ENCODE peak calls at places on chromosomes 1 and 21, in four cellular contexts. H is stomach, K is breast epithelium, J is GM23338. T is an unnamed sample.

GRCh38 chr1:245155186-245156040 is 628 bp downstream of the KIF26B start:
- DNase-seq in H (no peak), K (no peak), J (peak; percentile 60), T (no peak)

GRCh38 chr1:65431111-65431705 is 10.7 kb downstream of the LEPR start:
- DNase-seq in H (no peak), K (no peak), J (peak; percentile 75), T (no peak)

GRCh38 chr21:35178812-35179211 is 129.7 kb upstream of the RUNX1 start:
- DNase-seq in H (no peak), K (no peak), J (no peak), T (no peak)

GRCh38 chr1:7405844-7406500 is 365.1 kb upstream of the VAMP3 start:
- DNase-seq in H (peak; percentile 13), K (no peak), J (no peak), T (no peak)

GRCh38 chr1:38835230-38835827 is 24.2 kb downstream of the RRAGC start:
- DNase-seq in H (no peak), K (no peak), J (peak; percentile 95), T (peak; percentile 81)

GRCh38 chr1:64885648-64886047 is 80.7 kb downstream of the JAK1 start:
- DNase-seq in H (no peak), K (no peak), J (no peak), T (no peak)

GRCh38 chr1:205312866-205313680 is 8.5 kb downstream of the NUAK2 start:
- DNase-seq in H (no peak), K (no peak), J (no peak), T (no peak)

GRCh38 chr1:203135636-203136305 is 8.2 kb downstream of the ADORA1 start:
- DNase-seq in H (no peak), K (peak; percentile 35), J (no peak), T (no peak)

GRCh38 chr1:51575406-51576084 is 41.3 kb upstream of the OSBPL9 start:
- DNase-seq in H (no peak), K (no peak), J (no peak), T (no peak)

GRCh38 chr1:11930571-11931445 is 3.7 kb upstream of the PLOD1 start:
- DNase-seq in H (no peak), K (no peak), J (no peak), T (no peak)

GRCh38 chr1:172390620-172391491 is 29.6 kb upstream of the C1orf105 start:
- DNase-seq in H (no peak), K (no peak), J (peak; percentile 46), T (no peak)

GRCh38 chr1:67726224-67726623 is 41.2 kb downstream of the GADD45A start:
- DNase-seq in H (no peak), K (no peak), J (no peak), T (no peak)

GRCh38 chr21:33393348-33393747 is 9.9 kb upstream of the IFNGR2 start:
- DNase-seq in H (no peak), K (no peak), J (no peak), T (no peak)

GRCh38 chr1:208528577-208529240 is 284.5 kb upstream of the PLXNA2 start:
- DNase-seq in H (no peak), K (no peak), J (no peak), T (no peak)

GRCh38 chr1:30088594-30089556 is 634.5 kb downstream of the MATN1 start:
- DNase-seq in H (no peak), K (no peak), J (no peak), T (no peak)

GRCh38 chr1:203495845-203496244 is 1.9 kb downstream of the OPTC start:
- DNase-seq in H (no peak), K (no peak), J (no peak), T (no peak)

GRCh38 chr1:39576016-39576657 is 453 bp downstream of the PABPC4 start:
- DNase-seq in H (peak; percentile 30), K (no peak), J (peak; percentile 39), T (no peak)

GRCh38 chr1:28159243-28159642 is 17.2 kb downstream of the PTAFR start:
- DNase-seq in H (no peak), K (no peak), J (no peak), T (no peak)

GRCh38 chr1:28157901-28158300 is 18.6 kb downstream of the PTAFR start:
- DNase-seq in H (no peak), K (no peak), J (no peak), T (no peak)

GRCh38 chr1:28161770-28162550 is 14.5 kb downstream of the PTAFR start:
- DNase-seq in H (no peak), K (no peak), J (no peak), T (no peak)

GRCh38 chr1:28163496-28164120 is 12.9 kb downstream of the PTAFR start:
- DNase-seq in H (no peak), K (no peak), J (no peak), T (no peak)

GRCh38 chr1:28160677-28161328 is 15.7 kb downstream of the PTAFR start:
- DNase-seq in H (no peak), K (no peak), J (no peak), T (no peak)
- TF ChIP-seq POLR2AphosphoS5 in H (peak; percentile 71), K (no peak), J (no peak), T (no peak)

GRCh38 chr1:153510984-153511410 is 24.8 kb downstream of the S100A6 start:
- DNase-seq in H (peak; percentile 86), K (peak; percentile 70), J (peak; percentile 91), T (peak; percentile 70)
- H3K27ac ChIP-seq in H (no peak overlapping the region), K (no peak overlapping the region), J (no peak overlapping the region), T (peak overlapping the region; percentile 39)

GRCh38 chr1:153790996-153791855 is 16.0 kb downstream of the SLC27A3 start:
- DNase-seq in H (no peak), K (no peak), J (no peak), T (no peak)

GRCh38 chr1:153791856-153792253 is 16.6 kb downstream of the SLC27A3 start:
- DNase-seq in H (no peak), K (no peak), J (no peak), T (no peak)

GRCh38 chr1:153789478-153790148 is 14.4 kb downstream of the SLC27A3 start:
- DNase-seq in H (no peak), K (no peak), J (peak; percentile 39), T (no peak)

GRCh38 chr1:153792631-153793041 is 17.4 kb downstream of the SLC27A3 start:
- DNase-seq in H (no peak), K (no peak), J (no peak), T (no peak)

DNA sequence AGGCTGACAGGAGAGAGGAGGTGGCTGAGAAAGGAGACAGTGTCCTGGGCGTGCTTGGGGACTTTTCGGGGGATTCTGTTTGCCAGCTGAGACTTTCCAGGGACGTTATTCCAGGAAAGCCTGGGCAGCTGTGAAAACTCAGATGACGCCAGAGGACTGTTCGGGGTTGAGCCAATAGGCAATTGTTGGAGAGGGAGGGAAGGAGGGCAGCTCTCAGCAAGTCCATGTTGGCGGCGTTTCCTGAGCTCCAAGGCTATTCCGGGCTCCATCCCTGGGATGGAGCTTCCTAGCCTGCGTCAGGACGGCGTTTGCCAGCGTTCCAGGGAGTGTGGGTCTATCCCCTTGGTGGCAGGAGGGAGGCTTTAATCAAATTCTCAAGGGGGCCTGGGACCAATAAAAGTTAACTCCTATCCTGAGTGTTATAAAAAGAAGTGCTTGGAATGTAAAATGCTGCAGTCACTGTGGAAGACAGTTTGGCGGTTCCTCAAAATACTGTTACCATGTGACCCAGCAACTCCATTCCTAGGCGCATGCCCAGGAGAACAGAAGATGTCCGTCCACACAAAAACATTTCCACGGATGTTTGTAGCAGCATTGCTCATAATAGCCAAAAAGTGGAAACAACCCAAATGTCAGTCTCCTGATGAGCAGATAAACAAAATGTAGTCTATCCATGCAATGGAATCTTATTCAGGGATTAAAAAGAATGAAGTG is 15.2 kb downstream of the SLC27A3 start:
- DNase-seq in H (peak; percentile 39), K (no peak), J (no peak), T (no peak)
- TF ChIP-seq POLR2AphosphoS5 in H (peak; percentile 88), K (no peak), J (no peak), T (no peak)

GRCh38 chr1:179142889-179143299 is 61.0 kb downstream of the TOR3A start:
- DNase-seq in H (no peak), K (no peak), J (no peak), T (peak; percentile 92)

GRCh38 chr1:179143332-179143731 is 61.5 kb downstream of the TOR3A start:
- DNase-seq in H (no peak), K (no peak), J (no peak), T (peak; percentile 74)

GRCh38 chr1:179144621-179145020 is 62.8 kb downstream of the TOR3A start:
- DNase-seq in H (no peak), K (no peak), J (no peak), T (no peak)

GRCh38 chr1:179145521-179145920 is 63.7 kb downstream of the TOR3A start:
- DNase-seq in H (no peak), K (no peak), J (no peak), T (no peak)

DNA sequence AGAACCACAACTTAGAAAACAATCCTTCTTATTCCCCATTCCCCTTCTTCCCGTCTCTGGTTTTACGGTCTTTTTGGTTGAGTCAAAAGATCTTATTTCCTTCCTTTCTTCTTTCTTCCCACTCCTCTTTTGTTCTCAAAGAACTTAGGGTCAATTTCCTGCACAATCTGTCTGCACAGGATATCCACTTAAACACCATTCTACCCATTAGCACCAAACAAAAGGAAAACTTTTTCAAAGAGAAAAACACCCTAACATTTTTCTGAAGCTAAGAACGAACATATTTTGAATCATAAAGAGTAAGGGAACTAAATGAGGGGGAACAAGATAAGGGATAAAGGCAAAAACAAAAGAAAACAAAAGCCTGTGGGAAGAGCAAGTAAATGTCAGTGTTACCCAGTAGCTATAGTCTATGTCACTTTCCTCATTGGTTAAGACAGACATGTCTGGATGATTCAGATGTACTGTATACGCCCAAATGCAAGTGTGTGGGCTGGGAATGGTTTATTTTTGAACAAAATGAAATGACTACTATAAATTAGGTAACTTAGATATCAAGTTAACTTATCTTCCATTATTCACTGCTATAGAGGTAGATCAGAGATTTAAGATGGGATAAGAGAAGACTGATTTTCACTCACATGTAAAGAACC is 59.8 kb downstream of the TOR3A start:
- DNase-seq in H (no peak), K (no peak), J (no peak), T (no peak)
- H3K27ac ChIP-seq in H (no peak overlapping the region), K (peak overlapping the region; percentile 34), J (peak overlapping the region; percentile 8), T (peak overlapping the region; percentile 71)

GRCh38 chr1:235367000-235367908 is at the start of gene TBCE:
- DNase-seq in H (peak; percentile 98), K (peak; percentile 93), J (peak; percentile 100), T (peak; percentile 97)
- TF ChIP-seq POLR2AphosphoS5 in H (peak; percentile 94), K (peak; percentile 86), J (peak; percentile 99), T (peak; percentile 99)

GRCh38 chr21:31281561-31281960 is 62.5 kb downstream of the TIAM1 start:
- DNase-seq in H (no peak), K (no peak), J (no peak), T (no peak)
- H3K27ac ChIP-seq in H (no peak overlapping the region), K (no peak overlapping the region), J (no peak overlapping the region), T (peak overlapping the region; percentile 74)

GRCh38 chr1:150966011-150966410 is 8.6 kb downstream of the CERS2 start:
- DNase-seq in H (no peak), K (no peak), J (no peak), T (no peak)

GRCh38 chr1:150970818-150971582 is 3.6 kb downstream of the CERS2 start:
- DNase-seq in H (peak; percentile 80), K (peak; percentile 75), J (peak; percentile 19), T (no peak)

GRCh38 chr1:150968491-150968890 is 6.1 kb downstream of the CERS2 start:
- DNase-seq in H (no peak), K (no peak), J (no peak), T (no peak)

GRCh38 chr1:150971583-150972416 is 2.8 kb downstream of the CERS2 start:
- DNase-seq in H (no peak), K (no peak), J (peak; percentile 67), T (no peak)

GRCh38 chr1:150967936-150968335 is 6.7 kb downstream of the CERS2 start:
- DNase-seq in H (no peak), K (no peak), J (no peak), T (no peak)
- TF ChIP-seq POLR2AphosphoS5 in H (no peak), K (no peak), J (no peak), T (no peak)